ENCODE peak calls at places on chromosome 21, in ten cellular contexts. X is left ventricle myocardium inferior, S is A673, G is endodermal cell, T is fibroblast of lung, K is SK-N-SH, U is vagina, L is breast epithelium, F is lower lobe of right lung, V is IMR-90. Y is an unnamed sample.

GRCh38 chr21:36811762-36812161 is 112.8 kb downstream of the SIM2 start:
- DNase-seq in K (no peak), L (no peak), T (no peak), S (no peak), U (no peak), F (no peak), V (no peak), X (no peak), G (no peak), Y (no peak)

GRCh38 chr21:34511787-34512451 is at the start of gene KCNE1:
- DNase-seq in S (no peak), U (no peak), K (no peak), X (no peak), L (no peak), G (no peak), F (peak; percentile 79), V (no peak), T (peak; percentile 58), Y (no peak)

GRCh38 chr21:42583150-42583991 is 69.7 kb downstream of the SLC37A1 start:
- DNase-seq in V (no peak), L (peak; percentile 15), G (no peak), F (no peak), S (no peak), K (no peak), T (no peak), X (no peak), U (no peak), Y (no peak)

GRCh38 chr21:41783476-41784150 is 16.8 kb upstream of the RIPK4 start:
- DNase-seq in S (peak; percentile 81), L (peak; percentile 73), X (no peak), T (no peak), K (no peak), U (no peak), V (no peak), G (no peak), F (no peak), Y (no peak)

GRCh38 chr21:31564439-31564838 is 95.1 kb upstream of the SOD1 start:
- DNase-seq in U (no peak), K (no peak), L (no peak), S (no peak), V (no peak), T (no peak), F (no peak), G (peak; percentile 46), X (no peak), Y (no peak)

GRCh38 chr21:26060335-26061115 is 110.0 kb downstream of the APP start:
- DNase-seq in T (no peak), G (no peak), S (no peak), L (no peak), U (no peak), K (no peak), X (no peak), F (no peak), V (no peak), Y (no peak)

GRCh38 chr21:39106881-39107462 is 76.3 kb downstream of the PSMG1 start:
- DNase-seq in G (no peak), X (no peak), L (no peak), V (no peak), T (no peak), F (no peak), K (no peak), S (no peak), U (peak; percentile 76), Y (no peak)

GRCh38 chr21:39523398-39523797 is 71.6 kb downstream of the SH3BGR start:
- DNase-seq in V (no peak), U (no peak), T (no peak), X (peak; percentile 40), F (peak; percentile 55), S (no peak), G (no peak), K (no peak), L (no peak), Y (no peak)

GRCh38 chr21:33075128-33075527 is 5.2 kb downstream of the OLIG1 start:
- DNase-seq in K (no peak), G (peak; percentile 87), L (no peak), U (no peak), V (no peak), S (no peak), F (no peak), X (no peak), T (no peak), Y (no peak)

GRCh38 chr21:38790038-38790437 is 15.7 kb upstream of the ETS2 start:
- DNase-seq in F (no peak), U (no peak), V (no peak), T (no peak), G (no peak), K (no peak), S (no peak), X (no peak), L (no peak), Y (no peak)

GRCh38 chr21:15841856-15842564 is 112.2 kb downstream of the USP25 start:
- DNase-seq in T (peak; percentile 72), S (peak; percentile 37), X (no peak), V (peak; percentile 75), F (no peak), L (no peak), K (no peak), U (no peak), G (no peak), Y (no peak)
- H3K27ac ChIP-seq in T (no peak overlapping the region), S (peak overlapping the region; percentile 9), X (no peak overlapping the region), V (no peak overlapping the region), F (no peak overlapping the region), L (no peak overlapping the region), K (peak overlapping the region; percentile 74), U (no peak overlapping the region), G (no peak overlapping the region), Y (no peak overlapping the region)

DNA sequence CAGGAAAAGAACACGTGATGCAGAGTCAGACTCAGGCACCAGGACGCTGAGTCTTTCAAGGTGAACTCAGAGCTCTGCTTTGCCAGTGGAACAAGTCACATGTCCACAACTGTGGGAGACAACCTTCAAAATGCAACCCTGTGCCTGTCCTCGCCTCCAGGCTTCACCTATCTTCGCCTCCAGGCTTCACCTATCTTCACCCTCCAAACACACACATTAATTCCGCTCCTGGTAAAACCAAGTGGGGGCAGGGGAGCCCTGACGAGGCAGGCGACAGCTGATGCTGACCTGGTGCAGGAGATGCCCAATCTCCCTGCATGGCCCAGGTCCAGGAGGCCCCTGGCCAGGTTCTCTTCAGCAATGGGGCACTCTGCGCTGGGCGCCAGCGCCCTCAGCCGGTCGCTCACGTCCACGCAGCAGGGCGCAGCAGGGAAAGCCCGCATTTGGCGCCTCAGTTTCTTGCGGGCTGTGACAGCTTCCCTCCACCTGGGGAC is 28.0 kb upstream of the LSS start:
- DNase-seq in L (no peak), T (no peak), V (no peak), K (no peak), G (no peak), X (peak; percentile 67), U (no peak), F (no peak), S (no peak), Y (no peak)
- H3K4me1 ChIP-seq in L (no peaks in the 10 kb centered on the region), T (no peaks in the 10 kb centered on the region), V (no peaks in the 10 kb centered on the region), K (no peaks in the 10 kb centered on the region), G (no peaks in the 10 kb centered on the region), X (peaks cover 42% of the 10 kb centered on the region), U (no peaks in the 10 kb centered on the region), F (no peaks in the 10 kb centered on the region), S (no peaks in the 10 kb centered on the region), Y (peaks cover 11% of the 10 kb centered on the region)

GRCh38 chr21:22120616-22121266 is 1122.5 kb downstream of the NCAM2 start:
- DNase-seq in T (peak; percentile 12), K (no peak), V (no peak), S (peak; percentile 23), U (no peak), F (no peak), X (no peak), G (peak; percentile 66), L (no peak), Y (no peak)
- TF ChIP-seq CTCF in T (no peak), K (peak; percentile 51), V (peak; percentile 30), S (peak; percentile 39), U (no peak), F (no peak), X (no peak), G (peak; percentile 78), L (no peak), Y (no peak)

GRCh38 chr21:45427331-45428271 is 22.6 kb downstream of the COL18A1 start:
- DNase-seq in G (peak; percentile 96), V (peak; percentile 98), X (peak; percentile 42), L (no peak), F (no peak), T (peak; percentile 97), U (peak; percentile 97), S (no peak), K (no peak), Y (peak; percentile 71)
- H3K27ac ChIP-seq in G (no peak overlapping the region), V (peak overlapping the region; percentile 58), X (peak overlapping the region; percentile 55), L (peak overlapping the region; percentile 86), F (peak overlapping the region; percentile 31), T (peak overlapping the region; percentile 26), U (peak overlapping the region; percentile 94), S (no peak overlapping the region), K (peak overlapping the region; percentile 64), Y (no peak overlapping the region)